ENCODE peak calls at places on chromosomes 1 and 21, in nine cellular contexts. R, D, J, F, B, Y, S, T and Q are unnamed samples.

GRCh38 chr1:186531561-186532165 is 70.7 kb upstream of the PDC start:
- DNase-seq in J (no peak), T (no peak), Y (no peak), R (peak), F (peak), B (no peak), D (no peak), S (no peak), Q (no peak)

GRCh38 chr1:40096646-40096976 is 441 bp downstream of the PPT1 start:
- DNase-seq in S (no peak), D (no peak), Y (no peak), F (no peak), R (no peak), J (no peak), B (no peak), T (no peak), Q (no peak)

GRCh38 chr1:27149084-27149483 is 5.8 kb downstream of the SLC9A1 start:
- DNase-seq in J (no peak), R (no peak), B (no peak), S (no peak), T (peak), Y (no peak), F (no peak), D (no peak), Q (no peak)

GRCh38 chr1:15178571-15179484 is 25.3 kb downstream of the TMEM51 start:
- DNase-seq in B (peak), D (no peak), R (peak), S (no peak), J (no peak), F (peak), T (no peak), Y (peak), Q (no peak)

GRCh38 chr1:31628931-31629582 is 11.6 kb downstream of the HCRTR1 start:
- DNase-seq in F (no peak), R (no peak), B (no peak), S (no peak), T (no peak), Y (no peak), J (no peak), D (no peak), Q (no peak)

GRCh38 chr1:214280386-214281029 is 451 bp upstream of the SMYD2 start:
- DNase-seq in B (no peak), T (peak), F (peak), D (no peak), R (peak), J (no peak), Y (peak), S (no peak), Q (no peak)

GRCh38 chr1:55245781-55246180 is 30.6 kb upstream of the USP24 start:
- DNase-seq in D (no peak), S (no peak), R (no peak), F (no peak), T (no peak), B (no peak), Y (no peak), J (no peak), Q (no peak)

GRCh38 chr21:38443110-38443509 is 55.2 kb downstream of the ERG start:
- DNase-seq in T (no peak), J (no peak), D (no peak), F (no peak), R (no peak), Y (no peak), B (no peak), S (no peak), Q (no peak)

GRCh38 chr1:111242805-111243523 is 15.5 kb downstream of the CHI3L2 start:
- DNase-seq in Y (no peak), S (no peak), J (no peak), F (peak), T (no peak), B (no peak), R (no peak), D (no peak), Q (no peak)

GRCh38 chr1:33306561-33307493 is 14.1 kb downstream of the A3GALT2 start:
- DNase-seq in S (no peak), Y (no peak), D (no peak), J (no peak), B (no peak), R (no peak), F (peak), T (no peak), Q (no peak)

GRCh38 chr1:116299248-116299647 is 73.8 kb upstream of the ATP1A1 start:
- DNase-seq in R (no peak), S (no peak), B (no peak), T (no peak), D (no peak), Y (no peak), F (no peak), J (no peak), Q (no peak)

GRCh38 chr1:31640179-31640578 is 4.5 kb downstream of the PEF1 start:
- DNase-seq in D (no peak), F (no peak), S (no peak), T (no peak), R (no peak), B (no peak), Y (no peak), J (no peak), Q (no peak)

GRCh38 chr1:50369830-50370229 is 53.4 kb downstream of the DMRTA2 start:
- DNase-seq in J (no peak), F (peak), B (no peak), D (no peak), S (no peak), Y (no peak), T (no peak), R (no peak), Q (no peak)

GRCh38 chr1:118920124-118920675 is 67.9 kb downstream of the TBX15 start:
- DNase-seq in Y (no peak), T (no peak), S (no peak), R (peak), J (no peak), D (no peak), F (no peak), B (no peak), Q (no peak)

GRCh38 chr1:167829868-167830267 is 84.1 kb downstream of the ADCY10 start:
- DNase-seq in S (no peak), J (no peak), T (no peak), B (no peak), F (peak), R (no peak), Y (no peak), D (no peak), Q (no peak)